ENCODE peak calls at places on chromosome 7, in four cellular contexts. M, S, W and U are unnamed samples.

GRCh38 chr7:128259131-128260056 is 18.3 kb downstream of the LEP start:
- DNase-seq in M (peak), S (peak), W (peak), U (no peak)

GRCh38 chr7:103469095-103469948 is 23.3 kb upstream of the SLC26A5 start:
- DNase-seq in M (no peak), S (no peak), W (no peak), U (no peak)

GRCh38 chr7:33716581-33717477 is 188.5 kb upstream of the BMPER start:
- DNase-seq in M (peak), S (peak), W (peak), U (no peak)

GRCh38 chr7:13262929-13263530 is 575.6 kb downstream of the ARL4A start:
- DNase-seq in M (peak), S (peak), W (peak), U (no peak)

GRCh38 chr7:149604521-149604920 is 106.9 kb upstream of the ZNF746 start:
- DNase-seq in M (no peak), S (no peak), W (no peak), U (no peak)

GRCh38 chr7:40329601-40330153 is 194.9 kb downstream of the SUGCT start:
- DNase-seq in M (peak), S (peak), W (peak), U (no peak)

GRCh38 chr7:127897704-127898454 is 133.4 kb downstream of the LRRC4 start:
- DNase-seq in M (no peak), S (peak), W (no peak), U (no peak)

GRCh38 chr7:55063633-55064032 is 44.8 kb downstream of the EGFR start:
- DNase-seq in M (no peak), S (peak), W (no peak), U (no peak)

GRCh38 chr7:6382797-6383196 is 65.0 kb downstream of the DAGLB start:
- DNase-seq in M (no peak), S (no peak), W (no peak), U (no peak)

GRCh38 chr7:15925608-15926007 is 239.1 kb upstream of the MEOX2 start:
- DNase-seq in M (no peak), S (no peak), W (no peak), U (no peak)

GRCh38 chr7:103912906-103913610 is 76.4 kb downstream of the RELN start:
- DNase-seq in M (no peak), S (no peak), W (no peak), U (no peak)

GRCh38 chr7:44218418-44219201 is 17.8 kb downstream of the YKT6 start:
- DNase-seq in M (no peak), S (no peak), W (no peak), U (no peak)

GRCh38 chr7:30184804-30185487 is 50.2 kb downstream of the MTURN start:
- DNase-seq in M (no peak), S (no peak), W (no peak), U (peak)

GRCh38 chr7:128247640-128248194 is 6.6 kb downstream of the LEP start:
- DNase-seq in M (peak), S (peak), W (no peak), U (no peak)

GRCh38 chr7:46468753-46469356 is 547.8 kb upstream of the IGFBP3 start:
- DNase-seq in M (no peak), S (peak), W (peak), U (no peak)

GRCh38 chr7:131629203-131629871 is 72.9 kb upstream of the PODXL start:
- DNase-seq in M (peak), S (peak), W (no peak), U (no peak)

GRCh38 chr7:90629306-90629918 is 33.3 kb downstream of the CDK14 start:
- DNase-seq in M (peak), S (peak), W (peak), U (no peak)
- TF ChIP-seq CTCF in M (no peak), S (peak), W (peak), U (peak)

GRCh38 chr7:112383671-112384417 is 66.4 kb upstream of the IFRD1 start:
- DNase-seq in M (no peak), S (peak), W (no peak), U (no peak)
- TF ChIP-seq CTCF in M (no peak), S (no peak), W (no peak), U (no peak)

DNA sequence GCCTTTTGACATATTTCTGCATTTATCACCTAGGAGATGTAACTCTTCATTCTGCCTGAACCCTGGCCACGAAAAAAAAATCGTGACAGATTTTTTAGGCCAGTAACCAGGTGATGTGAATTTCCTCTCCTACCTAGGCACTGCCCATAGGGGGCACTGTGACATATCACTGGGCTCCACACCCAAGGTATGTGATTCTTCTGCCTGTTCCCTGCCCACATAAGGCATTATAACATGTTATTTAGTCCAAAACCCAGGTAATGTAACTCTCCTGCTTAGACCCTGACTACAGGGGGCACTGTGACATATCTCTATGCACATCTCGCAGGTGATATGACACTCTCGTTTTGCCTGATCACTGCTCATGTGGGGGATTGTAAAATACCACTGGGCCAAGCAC is 29.5 kb upstream of the ZNF107 start:
- DNase-seq in M (no peak), S (no peak), W (no peak), U (no peak)
- TF ChIP-seq CTCF in M (no peak), S (no peak), W (no peak), U (no peak)

GRCh38 chr7:90709501-90710465 is 113.7 kb downstream of the CDK14 start:
- DNase-seq in M (no peak), S (peak), W (peak), U (no peak)

GRCh38 chr7:90706067-90706716 is 110.1 kb downstream of the CDK14 start:
- DNase-seq in M (no peak), S (no peak), W (no peak), U (no peak)

GRCh38 chr7:90705391-90706066 is 109.4 kb downstream of the CDK14 start:
- DNase-seq in M (no peak), S (no peak), W (no peak), U (no peak)

GRCh38 chr7:90710466-90710850 is 114.3 kb downstream of the CDK14 start:
- DNase-seq in M (no peak), S (no peak), W (no peak), U (no peak)

DNA sequence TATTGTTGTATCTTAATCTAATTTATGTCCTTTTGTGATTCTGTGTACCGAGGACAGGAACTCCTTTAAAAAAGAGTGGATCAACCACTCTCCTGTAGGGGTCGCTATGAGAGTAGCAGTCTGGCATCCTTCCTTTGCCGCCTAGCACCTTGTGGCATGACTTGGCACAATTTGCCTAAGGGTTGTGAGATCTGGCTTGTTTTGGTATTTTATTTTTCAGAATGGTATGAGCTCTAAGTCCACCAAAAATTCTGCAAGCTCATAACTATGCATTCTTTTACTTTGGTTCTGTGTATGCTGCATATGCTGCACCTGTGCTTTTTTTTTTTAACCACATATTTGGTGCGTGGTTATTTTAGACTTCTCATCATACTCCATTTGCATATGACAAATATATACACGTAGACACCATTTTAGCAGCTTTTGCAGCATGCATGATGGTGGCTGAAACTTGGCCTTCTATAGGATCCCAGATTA is 112.8 kb downstream of the CDK14 start:
- DNase-seq in M (peak), S (peak), W (peak), U (no peak)
- TF ChIP-seq CTCF in M (no peak), S (peak), W (peak), U (no peak)

GRCh38 chr7:113113912-113114311 is 4.4 kb downstream of the SMIM30 start:
- DNase-seq in M (peak), S (peak), W (no peak), U (no peak)
- TF ChIP-seq CTCF in M (no peak), S (peak), W (peak), U (no peak)

GRCh38 chr7:877312-878232 is 1.2 kb downstream of the GET4 start:
- DNase-seq in M (peak), S (peak), W (peak), U (peak)

GRCh38 chr7:875051-875450 is 1.3 kb upstream of the GET4 start:
- DNase-seq in M (no peak), S (no peak), W (no peak), U (no peak)

GRCh38 chr7:875476-876076 is 778 bp upstream of the GET4 start:
- DNase-seq in M (no peak), S (no peak), W (no peak), U (peak)

GRCh38 chr7:876972-877311 is 588 bp downstream of the GET4 start:
- DNase-seq in M (no peak), S (peak), W (no peak), U (no peak)

DNA sequence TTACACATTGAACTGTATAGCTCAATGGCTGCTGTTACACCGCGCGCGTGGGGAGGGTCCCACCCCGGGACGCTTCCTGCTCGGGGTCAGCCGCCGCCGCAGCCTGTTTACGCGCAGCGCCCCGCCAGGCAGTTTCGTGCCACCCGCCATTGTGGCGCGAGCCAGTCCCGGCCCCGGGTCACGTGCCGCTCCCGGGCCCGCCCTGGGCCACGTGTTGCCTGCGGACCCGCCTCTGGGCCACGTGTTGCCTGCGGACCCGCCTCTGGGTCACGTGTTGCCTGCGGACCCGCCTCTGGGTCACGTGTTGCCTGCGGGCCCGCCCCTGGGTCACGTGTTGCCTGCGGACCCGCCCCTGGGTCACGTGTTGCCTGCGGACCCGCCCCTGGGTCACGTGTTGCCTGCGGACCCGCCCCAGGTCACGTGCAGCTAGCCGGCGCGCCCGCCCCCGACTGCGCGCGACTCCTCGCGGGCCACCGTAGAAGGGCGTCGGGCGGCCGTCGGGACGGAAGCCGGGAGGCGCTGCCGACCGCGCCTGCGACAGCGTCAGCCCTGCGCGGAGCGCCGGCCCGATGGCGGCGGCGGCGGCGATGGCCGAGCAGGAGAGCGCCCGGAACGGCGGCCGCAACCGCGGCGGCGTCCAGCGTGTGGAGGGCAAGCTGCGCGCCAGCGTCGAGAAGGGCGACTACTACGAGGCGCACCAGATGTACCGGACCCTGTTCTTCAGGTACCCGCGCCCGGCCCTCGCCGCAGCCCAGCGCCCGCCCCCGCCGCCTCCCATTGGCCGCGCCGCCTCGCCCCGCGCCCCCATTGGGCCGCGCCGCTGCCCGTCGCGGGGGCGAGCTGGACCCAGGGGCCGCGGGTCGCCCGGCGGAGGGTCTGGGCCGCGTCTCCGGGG is at the start of gene GET4:
- DNase-seq in M (peak), S (peak), W (peak), U (peak)
- TF ChIP-seq CTCF in M (no peak), S (no peak), W (peak), U (peak)

GRCh38 chr7:151608031-151608551 is 88.4 kb upstream of the RHEB start:
- DNase-seq in M (no peak), S (peak), W (peak), U (peak)
- TF ChIP-seq CTCF in M (no peak), S (no peak), W (peak), U (no peak)

GRCh38 chr7:158238616-158239289 is 348.9 kb downstream of the PTPRN2 start:
- DNase-seq in M (no peak), S (no peak), W (no peak), U (no peak)
- TF ChIP-seq CTCF in M (no peak), S (no peak), W (no peak), U (no peak)

GRCh38 chr7:19815546-19815945 is 42.1 kb upstream of the TMEM196 start:
- DNase-seq in M (no peak), S (no peak), W (no peak), U (no peak)
- TF ChIP-seq CTCF in M (no peak), S (no peak), W (no peak), U (no peak)